ENCODE peak calls at places on chromosomes 1 and 21, in six cellular contexts. L, N, M, X, V and Z are unnamed samples.

GRCh38 chr1:26285366-26286063 is 5.6 kb downstream of the SH3BGRL3 start:
- DNase-seq in X (no peak), L (no peak), V (no peak), N (peak; percentile 52), M (no peak), Z (peak; percentile 28)

GRCh38 chr1:3910769-3911520 is 10.9 kb upstream of the C1orf174 start:
- DNase-seq in M (peak; percentile 36), N (peak; percentile 82), L (peak; percentile 47), X (peak; percentile 80), V (peak; percentile 73), Z (peak; percentile 78)

GRCh38 chr1:25573591-25573930 is 30.2 kb downstream of the LDLRAP1 start:
- DNase-seq in X (no peak), M (no peak), N (peak; percentile 39), V (peak; percentile 83), L (no peak), Z (no peak)

GRCh38 chr1:32208891-32209309 is at the start of gene DCDC2B:
- DNase-seq in N (peak; percentile 92), V (peak; percentile 98), L (no peak), M (no peak), X (no peak), Z (no peak)

GRCh38 chr1:21848524-21849174 is 36.6 kb downstream of the LDLRAD2 start:
- DNase-seq in M (no peak), N (no peak), X (no peak), V (no peak), L (no peak), Z (no peak)

GRCh38 chr1:185843971-185844370 is 109.8 kb downstream of the HMCN1 start:
- DNase-seq in X (no peak), V (no peak), M (no peak), L (no peak), N (no peak), Z (no peak)

GRCh38 chr1:24294228-24294672 is 24.9 kb upstream of the GRHL3 start:
- DNase-seq in N (peak; percentile 37), V (no peak), X (no peak), M (peak; percentile 53), L (no peak), Z (no peak)

GRCh38 chr21:37670883-37671282 is 245.4 kb downstream of the KCNJ6 start:
- DNase-seq in X (no peak), V (no peak), L (no peak), M (no peak), N (no peak), Z (no peak)

GRCh38 chr1:91529856-91530255 is 29.2 kb downstream of the CDC7 start:
- DNase-seq in M (no peak), V (peak; percentile 17), L (no peak), N (no peak), X (no peak), Z (no peak)

GRCh38 chr1:76868154-76868882 is 1.0 kb downstream of the ST6GALNAC5 start:
- DNase-seq in X (peak; percentile 58), V (no peak), L (peak; percentile 29), M (peak; percentile 17), N (no peak), Z (no peak)

GRCh38 chr1:109579044-109579443 is 30.6 kb downstream of the GNAI3 start:
- DNase-seq in M (no peak), V (no peak), L (no peak), N (no peak), X (no peak), Z (no peak)

GRCh38 chr1:151472852-151473731 is 13.8 kb upstream of the POGZ start:
- DNase-seq in N (peak; percentile 49), V (peak; percentile 52), M (peak; percentile 31), L (no peak), X (peak; percentile 56), Z (no peak)

GRCh38 chr1:111402083-111402482 is 25.5 kb downstream of the OVGP1 start:
- DNase-seq in L (no peak), X (no peak), M (no peak), N (no peak), V (no peak), Z (peak; percentile 8)

GRCh38 chr1:214332950-214333798 is 52.2 kb downstream of the SMYD2 start:
- DNase-seq in L (peak; percentile 49), N (peak; percentile 57), M (peak; percentile 66), V (peak; percentile 37), X (peak; percentile 54), Z (no peak)

GRCh38 chr21:31156662-31157061 is 118.4 kb upstream of the KRTAP19-8 start:
- DNase-seq in L (no peak), V (no peak), N (no peak), X (no peak), M (no peak), Z (no peak)
- H3K4me1 ChIP-seq in L (no peaks in the 10 kb centered on the region), V (no peaks in the 10 kb centered on the region), N (no peaks in the 10 kb centered on the region), X (peaks cover 9% of the 10 kb centered on the region), M (no peaks in the 10 kb centered on the region), Z (peaks cover 49% of the 10 kb centered on the region)

DNA sequence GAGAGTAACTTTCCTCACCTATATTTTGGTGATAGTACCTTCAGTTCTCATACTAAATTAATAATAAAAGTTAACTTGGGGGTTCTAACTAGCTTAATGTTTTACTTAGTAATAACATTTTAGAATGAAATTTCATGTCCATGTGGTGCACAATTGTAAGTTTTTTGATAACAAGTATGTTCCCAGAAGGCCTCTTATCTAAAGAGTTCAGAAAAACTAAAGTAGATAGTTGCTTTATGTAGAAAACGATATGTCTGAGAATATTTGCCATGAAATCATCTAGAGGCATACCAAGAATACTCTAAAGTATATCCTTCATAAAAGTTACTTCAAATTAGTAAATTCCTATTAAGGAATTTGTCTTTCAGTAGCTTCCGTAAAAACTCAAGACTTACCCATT is 10.2 kb upstream of the ADCY10 start:
- DNase-seq in N (no peak), L (no peak), V (no peak), M (no peak), X (no peak), Z (no peak)
- H3K4me1 ChIP-seq in N (peaks cover 37% of the 10 kb centered on the region), L (peaks cover 13% of the 10 kb centered on the region), V (peaks cover 1% of the 10 kb centered on the region), M (no peaks in the 10 kb centered on the region), X (peaks cover 2% of the 10 kb centered on the region), Z (no peaks in the 10 kb centered on the region)

GRCh38 chr1:208148380-208148779 is 95.8 kb downstream of the PLXNA2 start:
- DNase-seq in V (no peak), N (no peak), L (no peak), M (no peak), X (no peak), Z (no peak)
- H3K4me1 ChIP-seq in V (peaks cover 8% of the 10 kb centered on the region), N (peaks cover 30% of the 10 kb centered on the region), L (no peaks in the 10 kb centered on the region), M (no peaks in the 10 kb centered on the region), X (peaks cover 29% of the 10 kb centered on the region), Z (no peaks in the 10 kb centered on the region)

DNA sequence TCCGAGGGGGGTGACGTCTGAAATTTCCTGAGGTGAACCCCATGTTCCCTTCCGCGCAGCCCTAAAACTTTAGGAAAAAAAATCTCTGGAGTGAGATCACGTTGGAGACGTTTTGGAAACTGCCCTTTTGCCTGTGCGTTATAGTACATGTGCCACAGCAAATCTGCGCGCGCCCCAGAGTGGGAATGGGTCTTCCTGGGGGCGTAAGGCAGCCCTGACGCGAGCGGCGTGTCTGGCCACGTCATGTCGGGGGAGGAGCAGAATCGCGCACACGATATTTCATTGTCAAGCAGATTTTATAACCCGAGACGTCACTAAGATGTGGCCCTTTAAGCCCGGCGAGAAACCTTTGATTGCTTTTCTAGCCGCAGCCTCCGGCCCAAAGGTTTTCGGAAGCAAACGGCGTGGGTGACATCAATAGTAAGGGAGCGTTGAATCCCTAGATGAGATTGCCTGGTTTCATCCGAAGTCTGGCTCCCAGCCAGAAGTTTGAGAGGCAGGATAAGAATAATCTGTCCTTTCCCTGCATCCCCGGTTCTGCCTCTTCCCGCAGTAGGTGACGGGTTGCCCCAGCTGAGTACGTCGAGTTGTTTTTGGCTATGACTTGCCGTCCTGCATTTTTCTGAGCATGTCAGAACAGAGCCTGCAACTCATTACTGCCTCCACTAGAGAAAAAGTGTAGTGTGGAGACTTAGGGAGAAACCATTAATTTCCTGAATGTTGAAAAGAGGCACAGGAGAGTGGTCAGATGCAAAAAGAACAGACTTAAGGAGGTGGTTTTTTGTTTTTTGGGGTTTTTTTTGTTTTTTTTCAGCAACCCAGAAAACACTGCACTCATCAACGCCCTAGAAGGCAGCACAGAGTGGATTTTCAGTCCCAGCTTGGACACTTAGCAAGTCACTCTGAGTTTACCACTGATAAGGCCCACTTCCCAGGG is 800 bp upstream of the PMVK start:
- DNase-seq in L (peak; percentile 100), V (peak; percentile 94), M (peak; percentile 85), X (peak; percentile 90), N (peak; percentile 92), Z (peak; percentile 98)
- H3K4me1 ChIP-seq in L (peaks cover 52% of the 10 kb centered on the region), V (peaks cover 15% of the 10 kb centered on the region), M (no peaks in the 10 kb centered on the region), X (peaks cover 25% of the 10 kb centered on the region), N (peaks cover 27% of the 10 kb centered on the region), Z (peaks cover 55% of the 10 kb centered on the region)